ENCODE peak calls at places on chromosomes 2 and 18, in seven cellular contexts. O is T-helper 9 cell; Q is ACHN; B is COR-L47; J is gastrocnemius medialis; C is Right ventricle myocardium superior; R is stimulated activated CD4-positive, alpha-beta T cell treated with anti-CD3 and anti-CD28 coated beads, Interleukin-2, amount 100 ng/mL, for 48 hours. U is an unnamed sample.

GRCh38 chr18:10497350-10497749 is 28.5 kb upstream of the NAPG start:
- DNase-seq in O (no peak), Q (no peak), B (no peak), J (no peak), C (no peak), R (no peak), U (peak; percentile 13)

GRCh38 chr2:70132244-70133126 is 45.2 kb downstream of the PCBP1 start:
- DNase-seq in O (no peak), Q (peak; percentile 62), B (peak; percentile 60), J (peak; percentile 89), C (peak; percentile 70), R (no peak), U (no peak)

GRCh38 chr18:8705280-8705940 is at the start of gene MTCL1:
- DNase-seq in O (peak; percentile 16), Q (peak; percentile 61), B (peak; percentile 76), J (no peak), C (no peak), R (peak; percentile 5), U (peak; percentile 51)

GRCh38 chr2:222424729-222425671 is 657 bp downstream of the SGPP2 start:
- DNase-seq in O (peak; percentile 11), Q (peak; percentile 20), B (peak; percentile 11), J (no peak), C (peak; percentile 53), R (peak; percentile 10), U (no peak)

GRCh38 chr2:239328306-239329191 is 72.3 kb downstream of the HDAC4 start:
- DNase-seq in O (no peak), Q (no peak), B (no peak), J (peak; percentile 93), C (peak; percentile 92), R (no peak), U (peak; percentile 74)

GRCh38 chr2:238855891-238856580 is 8.2 kb downstream of the TWIST2 start:
- DNase-seq in O (no peak), Q (no peak), B (no peak), J (no peak), C (no peak), R (no peak), U (no peak)

GRCh38 chr2:147364597-147364996 is 480.2 kb upstream of the ACVR2A start:
- DNase-seq in O (no peak), Q (peak; percentile 41), B (no peak), J (no peak), C (no peak), R (no peak), U (no peak)

GRCh38 chr2:239158641-239159475 is 242.0 kb downstream of the HDAC4 start:
- DNase-seq in O (no peak), Q (no peak), B (no peak), J (peak; percentile 33), C (no peak), R (no peak), U (no peak)

GRCh38 chr2:1755436-1756191 is 11.3 kb upstream of the PXDN start:
- DNase-seq in O (no peak), Q (no peak), B (no peak), J (no peak), C (no peak), R (no peak), U (peak; percentile 90)

GRCh38 chr2:138059967-138060635 is 95.8 kb downstream of the HNMT start:
- DNase-seq in O (no peak), Q (no peak), B (peak; percentile 41), J (peak; percentile 35), C (peak; percentile 90), R (no peak), U (peak; percentile 94)

GRCh38 chr2:173982918-173983317 is 17.7 kb upstream of the SP3 start:
- DNase-seq in O (no peak), Q (no peak), B (peak; percentile 89), J (no peak), C (peak; percentile 59), R (no peak), U (peak; percentile 34)

GRCh38 chr2:78418041-78418440 is 607.5 kb upstream of the REG3G start:
- DNase-seq in O (no peak), Q (no peak), B (no peak), J (no peak), C (no peak), R (no peak), U (no peak)

GRCh38 chr2:18404708-18405107 is 155.7 kb downstream of the RDH14 start:
- DNase-seq in O (no peak), Q (peak; percentile 27), B (no peak), J (no peak), C (no peak), R (no peak), U (no peak)

GRCh38 chr2:217277646-217278048 is 417.8 kb upstream of the TNP1 start:
- DNase-seq in O (no peak), Q (no peak), B (no peak), J (no peak), C (no peak), R (no peak), U (peak; percentile 82)

GRCh38 chr2:239689410-239689809 is 288.6 kb upstream of the HDAC4 start:
- DNase-seq in O (no peak), Q (no peak), B (no peak), J (no peak), C (no peak), R (no peak), U (no peak)

GRCh38 chr2:234999740-235000425 is 48.1 kb downstream of the SH3BP4 start:
- DNase-seq in O (no peak), Q (no peak), B (no peak), J (no peak), C (no peak), R (no peak), U (no peak)

GRCh38 chr18:12015697-12016062 is 34.4 kb downstream of the IMPA2 start:
- DNase-seq in O (no peak), Q (no peak), B (no peak), J (peak; percentile 76), C (peak; percentile 84), R (no peak), U (no peak)

GRCh38 chr2:9693138-9693520 is 62.3 kb upstream of the YWHAQ start:
- DNase-seq in O (no peak), Q (peak; percentile 43), B (no peak), J (peak; percentile 96), C (peak; percentile 73), R (no peak), U (peak; percentile 77)

GRCh38 chr2:147867050-147867449 is 22.2 kb downstream of the ACVR2A start:
- DNase-seq in O (no peak), Q (no peak), B (no peak), J (no peak), C (no peak), R (no peak), U (no peak)

GRCh38 chr2:95034221-95034620 is 8.7 kb downstream of the MAL start:
- DNase-seq in O (no peak), Q (no peak), B (no peak), J (no peak), C (peak; percentile 8), R (no peak), U (peak; percentile 77)

U was measured in NCI-H226.